ENCODE peak calls at places on chromosomes 2 and 18, in four cellular contexts. C is GM12878, O is IMR-90, P is K562. A is an unnamed sample. For H3K4me1, the result is how much of the 10 kb centered on the place peaks cover.

GRCh38 chr2:239096676-239097427 is 249.0 kb downstream of the TWIST2 start:
- DNase-seq in C (no peak), O (no peak), P (no peak), A (no peak)

GRCh38 chr2:134206573-134206972 is 47.3 kb upstream of the MGAT5 start:
- DNase-seq in C (no peak), O (peak), P (no peak), A (peak)

GRCh38 chr2:209901187-209901586 is 101.3 kb upstream of the RPE start:
- DNase-seq in C (no peak), O (no peak), P (no peak), A (no peak)

GRCh38 chr2:157785866-157786662 is 90.1 kb downstream of the ACVR1 start:
- DNase-seq in C (no peak), O (peak), P (peak), A (no peak)

GRCh38 chr2:9975328-9975727 is 23.8 kb downstream of the GRHL1 start:
- DNase-seq in C (no peak), O (peak), P (no peak), A (peak)

GRCh38 chr2:217090884-217091283 is 231.0 kb upstream of the TNP1 start:
- DNase-seq in C (no peak), O (no peak), P (no peak), A (no peak)

GRCh38 chr2:175187378-175187777 is 5.9 kb upstream of the ATP5MC3 start:
- DNase-seq in C (no peak), O (peak), P (peak), A (peak)

GRCh38 chr2:106575955-106576354 is 88.8 kb downstream of the CD8B2 start:
- DNase-seq in C (no peak), O (peak), P (no peak), A (no peak)

GRCh38 chr2:100517556-100517955 is 45.2 kb upstream of the PDCL3 start:
- DNase-seq in C (no peak), O (no peak), P (no peak), A (no peak)

GRCh38 chr2:152505495-152505906 is 170.5 kb downstream of the FMNL2 start:
- DNase-seq in C (peak), O (peak), P (peak), A (peak)

GRCh38 chr18:69261436-69261835 is 139.3 kb upstream of the DOK6 start:
- DNase-seq in C (no peak), O (no peak), P (no peak), A (no peak)

GRCh38 chr2:241309684-241310117 is 5.8 kb downstream of the HDLBP start:
- DNase-seq in C (peak), O (peak), P (no peak), A (no peak)

GRCh38 chr2:43070039-43070438 is 156.4 kb downstream of the ZFP36L2 start:
- DNase-seq in C (no peak), O (no peak), P (no peak), A (no peak)

GRCh38 chr2:82998770-82999169 is 1460.3 kb downstream of the SUCLG1 start:
- DNase-seq in C (no peak), O (no peak), P (no peak), A (peak)

GRCh38 chr18:79523738-79524180 is 128.0 kb downstream of the NFATC1 start:
- DNase-seq in C (peak), O (no peak), P (no peak), A (no peak)

GRCh38 chr2:144834954-144835633 is 315.2 kb upstream of the ZEB2 start:
- DNase-seq in C (no peak), O (peak), P (peak), A (peak)

GRCh38 chr18:57775937-57776336 is 27.2 kb downstream of the ATP8B1 start:
- DNase-seq in C (no peak), O (peak), P (no peak), A (peak)

GRCh38 chr2:156017486-156017885 is 315.0 kb downstream of the NR4A2 start:
- DNase-seq in C (no peak), O (no peak), P (no peak), A (no peak)

GRCh38 chr2:11764359-11764758 is 17.9 kb downstream of the LPIN1 start:
- DNase-seq in C (no peak), O (no peak), P (peak), A (no peak)

GRCh38 chr18:57175550-57175949 is 28.7 kb downstream of the BOD1L2 start:
- DNase-seq in C (no peak), O (no peak), P (no peak), A (no peak)

GRCh38 chr18:9333441-9334350 is 877 bp upstream of the TWSG1 start:
- DNase-seq in C (no peak), O (no peak), P (no peak), A (peak)

DNA sequence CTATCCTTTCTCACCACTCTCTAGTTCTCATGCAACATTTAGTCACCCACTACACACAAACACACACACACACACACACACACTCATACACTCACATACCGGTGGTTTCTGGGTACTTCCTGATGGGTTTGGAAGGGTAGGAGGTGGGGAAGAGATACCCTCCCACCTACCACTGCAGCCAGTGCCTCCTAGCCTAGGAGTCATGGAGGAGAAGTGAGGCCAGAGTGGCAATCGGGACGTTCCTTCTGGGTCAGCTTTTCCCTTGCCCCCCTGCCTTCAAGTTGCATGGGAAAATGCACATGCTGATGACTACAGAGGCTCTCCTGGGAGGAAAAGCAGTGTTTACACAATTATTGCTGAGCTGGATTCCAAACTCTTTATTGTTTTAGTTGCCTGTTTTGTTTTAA is 53.8 kb upstream of the SPATS2L start:
- DNase-seq in C (no peak), O (peak), P (no peak), A (peak)
- TF ChIP-seq FOS in C (no peak), O (peak), P (no peak), A (no peak)

DNA sequence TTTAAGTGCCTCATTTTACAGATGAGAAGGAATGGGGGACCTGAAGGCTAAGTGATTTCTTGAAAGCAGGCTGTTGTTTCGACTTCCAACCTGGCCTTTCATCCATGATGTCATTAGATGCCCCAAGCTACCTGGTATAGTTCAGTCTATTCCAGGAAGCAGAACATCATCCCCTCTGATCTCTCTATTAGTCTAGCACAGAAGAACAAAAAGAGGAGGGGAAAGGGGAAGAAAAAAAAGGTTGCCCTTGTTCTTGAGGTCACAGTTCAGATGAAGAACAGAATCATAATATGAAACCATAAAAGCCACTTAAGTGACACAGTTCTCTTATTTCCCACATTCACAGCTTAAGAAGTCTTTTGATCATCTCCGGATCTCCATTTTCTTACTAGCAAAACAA is 386.2 kb upstream of the HNRNPA3 start:
- DNase-seq in C (no peak), O (no peak), P (no peak), A (no peak)
- H3K4me1 ChIP-seq in C (under half), O (under half), P (under half), A (under half)

GRCh38 chr2:70190086-70190412 is 770 bp downstream of the C2orf42 start:
- DNase-seq in C (no peak), O (peak), P (peak), A (no peak)
- H3K9ac ChIP-seq in C (peak), O (peak), P (peak), A (peak)

GRCh38 chr18:22604390-22604985 is 186.8 kb upstream of the CTAGE1 start:
- DNase-seq in C (no peak), O (peak), P (no peak), A (peak)
- TF ChIP-seq FOS in C (no peak), O (no peak), P (no peak), A (no peak)

GRCh38 chr2:237894396-237894979 is 35.1 kb downstream of the RAMP1 start:
- DNase-seq in C (no peak), O (no peak), P (no peak), A (no peak)
- H3K4me1 ChIP-seq in C (under half), O (under half), P (under half), A (under half)

GRCh38 chr2:201191132-201191875 is 8.4 kb downstream of the CASP10 start:
- DNase-seq in C (peak), O (no peak), P (no peak), A (peak)

GRCh38 chr2:201183373-201183742 is 417 bp downstream of the CASP10 start:
- DNase-seq in C (no peak), O (no peak), P (no peak), A (no peak)

GRCh38 chr2:201182650-201183372 is at the start of gene CASP10:
- DNase-seq in C (peak), O (peak), P (peak), A (peak)

GRCh38 chr2:201185863-201186262 is 2.9 kb downstream of the CASP10 start:
- DNase-seq in C (no peak), O (no peak), P (no peak), A (no peak)

DNA sequence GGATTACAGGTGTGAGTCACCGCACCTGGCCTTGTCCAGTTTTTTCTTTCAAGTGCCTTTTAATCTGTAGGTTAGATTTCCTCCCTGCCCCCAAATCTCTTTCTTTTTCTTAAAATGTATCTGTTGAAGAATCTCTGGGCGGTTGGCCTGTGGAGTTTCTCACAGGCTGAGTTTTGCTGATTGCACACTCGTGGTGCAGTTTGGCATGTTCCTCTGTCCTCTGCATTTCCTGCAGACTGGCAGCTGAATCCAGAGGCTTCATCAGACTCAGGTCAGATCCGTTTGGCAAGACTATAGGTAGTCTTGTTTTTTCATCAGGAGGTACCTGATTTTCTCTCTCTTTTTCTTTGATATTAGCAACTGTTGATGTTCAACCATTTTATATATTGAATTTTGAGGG is 5.5 kb downstream of the CASP10 start:
- DNase-seq in C (no peak), O (no peak), P (no peak), A (no peak)
- H3K9ac ChIP-seq in C (no peak), O (no peak), P (no peak), A (no peak)

A was measured in endothelial cell of umbilical vein.